ENCODE peak calls at places on chromosomes 6 and 20, in four cellular contexts. A is PC-3, I is neural progenitor cell, S is SK-N-SH. T is an unnamed sample. For H3K4me1, the result is how much of the 10 kb centered on the place peaks cover.

GRCh38 chr20:58113706-58114105 is 114.7 kb downstream of the ANKRD60 start:
- DNase-seq in A (no peak), I (no peak), S (no peak), T (no peak)

GRCh38 chr6:17167327-17167979 is 65.6 kb downstream of the STMND1 start:
- DNase-seq in A (peak), I (peak), S (peak), T (peak)

GRCh38 chr6:3568396-3569082 is 111.7 kb upstream of the SLC22A23 start:
- DNase-seq in A (no peak), I (peak), S (peak), T (no peak)

GRCh38 chr20:41279546-41280225 is 37.8 kb downstream of the ZHX3 start:
- DNase-seq in A (no peak), I (no peak), S (no peak), T (no peak)

GRCh38 chr6:2945069-2945452 is 26.3 kb downstream of the SERPINB6 start:
- DNase-seq in A (no peak), I (no peak), S (no peak), T (no peak)

GRCh38 chr6:149454405-149454848 is 30.4 kb downstream of the ZC3H12D start:
- DNase-seq in A (peak), I (no peak), S (peak), T (peak)

GRCh38 chr20:62190639-62191411 is 8.0 kb downstream of the MTG2 start:
- DNase-seq in A (no peak), I (no peak), S (no peak), T (no peak)

GRCh38 chr6:85923013-85923430 is 280.3 kb upstream of the SYNCRIP start:
- DNase-seq in A (peak), I (peak), S (peak), T (peak)

GRCh38 chr6:78770766-78771165 is 96.6 kb upstream of the IRAK1BP1 start:
- DNase-seq in A (peak), I (no peak), S (no peak), T (no peak)

GRCh38 chr6:166757226-166758135 is 130.4 kb upstream of the RPS6KA2 start:
- DNase-seq in A (no peak), I (peak), S (peak), T (peak)

GRCh38 chr6:74891358-74891811 is 314.5 kb downstream of the COL12A1 start:
- DNase-seq in A (no peak), I (no peak), S (no peak), T (no peak)

GRCh38 chr20:32975698-32976674 is 28.2 kb downstream of the SUN5 start:
- DNase-seq in A (no peak), I (no peak), S (no peak), T (no peak)

GRCh38 chr20:53408728-53409157 is 184.9 kb downstream of the ZNF217 start:
- DNase-seq in A (no peak), I (no peak), S (no peak), T (no peak)

GRCh38 chr6:130946076-130946475 is 117.0 kb downstream of the EPB41L2 start:
- DNase-seq in A (peak), I (no peak), S (no peak), T (peak)

GRCh38 chr20:55893031-55893430 is 112.3 kb downstream of the CBLN4 start:
- DNase-seq in A (peak), I (no peak), S (no peak), T (no peak)

GRCh38 chr6:48764261-48764660 is 653.3 kb upstream of the PTCHD4 start:
- DNase-seq in A (no peak), I (no peak), S (no peak), T (no peak)

GRCh38 chr6:48766349-48766748 is 655.4 kb upstream of the PTCHD4 start:
- DNase-seq in A (peak), I (no peak), S (no peak), T (peak)

GRCh38 chr6:48765352-48765961 is 654.5 kb upstream of the PTCHD4 start:
- DNase-seq in A (peak), I (peak), S (peak), T (peak)
- TF ChIP-seq CTCF in A (peak), I (peak), S (peak), T (peak)

DNA sequence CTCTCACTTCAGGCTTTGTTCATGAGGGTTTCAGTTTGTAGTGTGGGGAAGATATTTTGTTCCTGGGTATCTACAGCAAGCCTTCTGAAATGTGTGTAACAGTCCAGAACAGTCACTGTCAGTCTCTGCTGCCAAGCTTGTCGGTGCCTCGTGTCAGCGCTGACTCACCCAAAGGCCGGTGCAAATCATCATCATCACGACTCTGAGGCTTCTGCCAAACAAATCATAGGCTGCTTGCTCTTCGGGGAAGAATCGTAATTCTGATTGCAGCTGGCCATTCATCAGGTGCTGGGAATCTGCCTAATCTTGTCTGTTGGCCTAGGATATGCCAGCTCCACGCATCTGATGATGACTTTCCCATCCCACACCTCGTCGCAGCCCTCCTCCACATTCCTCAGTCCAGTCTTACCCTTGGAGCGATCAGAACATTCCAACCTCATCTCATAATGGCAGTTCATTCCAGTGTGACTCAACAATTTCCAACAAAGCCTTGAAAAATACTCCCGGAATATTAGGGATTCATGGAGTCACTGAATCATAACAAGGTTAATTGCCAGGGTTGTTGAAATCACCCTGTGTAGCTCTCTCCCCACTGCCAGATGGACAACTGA is 40.9 kb downstream of the ALDH8A1 start:
- DNase-seq in A (peak), I (no peak), S (no peak), T (peak)
- H3K9ac ChIP-seq in A (peak), I (no peak), S (peak), T (peak)

GRCh38 chr20:45346851-45347250 is 1.4 kb downstream of the SDC4 start:
- DNase-seq in A (peak), I (no peak), S (no peak), T (no peak)

GRCh38 chr20:45347936-45348809 is at the start of gene SDC4:
- DNase-seq in A (peak), I (peak), S (peak), T (peak)

GRCh38 chr20:45347297-45347935 is 808 bp downstream of the SDC4 start:
- DNase-seq in A (no peak), I (no peak), S (peak), T (no peak)

GRCh38 chr20:45345104-45345936 is 2.9 kb downstream of the SDC4 start:
- DNase-seq in A (peak), I (no peak), S (no peak), T (no peak)

DNA sequence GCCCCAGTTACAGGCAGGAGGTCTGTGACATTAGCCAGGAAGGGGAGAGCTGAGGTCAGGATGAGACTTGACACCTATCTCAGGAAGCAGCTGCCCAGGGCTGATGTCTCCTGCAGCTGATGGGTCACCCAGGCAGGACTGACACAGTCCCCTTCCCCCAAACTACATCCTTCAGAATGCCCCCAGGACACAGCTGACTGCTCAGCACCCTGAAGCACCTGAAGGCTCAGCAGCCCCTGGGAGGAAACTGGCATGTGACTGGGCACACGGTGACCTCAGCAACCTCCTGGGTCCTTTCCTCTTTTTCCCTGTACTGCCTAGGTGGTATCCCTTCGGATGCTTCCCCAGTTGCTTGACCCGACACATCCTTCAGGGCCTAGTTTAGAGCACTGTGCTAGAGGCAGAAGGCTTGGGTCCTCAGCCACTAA is 1.9 kb downstream of the SDC4 start:
- DNase-seq in A (peak), I (no peak), S (no peak), T (no peak)
- H3K4me1 ChIP-seq in A (half or more), I (half or more), S (half or more), T (half or more)

GRCh38 chr20:1178103-1178502 is 6.7 kb downstream of the TMEM74B start:
- DNase-seq in A (no peak), I (no peak), S (no peak), T (no peak)

GRCh38 chr20:1174787-1175186 is 10.0 kb downstream of the TMEM74B start:
- DNase-seq in A (no peak), I (no peak), S (no peak), T (no peak)

GRCh38 chr20:1178623-1179022 is 6.2 kb downstream of the TMEM74B start:
- DNase-seq in A (no peak), I (no peak), S (no peak), T (no peak)

GRCh38 chr20:1180949-1181348 is 3.8 kb downstream of the TMEM74B start:
- DNase-seq in A (no peak), I (no peak), S (no peak), T (no peak)

DNA sequence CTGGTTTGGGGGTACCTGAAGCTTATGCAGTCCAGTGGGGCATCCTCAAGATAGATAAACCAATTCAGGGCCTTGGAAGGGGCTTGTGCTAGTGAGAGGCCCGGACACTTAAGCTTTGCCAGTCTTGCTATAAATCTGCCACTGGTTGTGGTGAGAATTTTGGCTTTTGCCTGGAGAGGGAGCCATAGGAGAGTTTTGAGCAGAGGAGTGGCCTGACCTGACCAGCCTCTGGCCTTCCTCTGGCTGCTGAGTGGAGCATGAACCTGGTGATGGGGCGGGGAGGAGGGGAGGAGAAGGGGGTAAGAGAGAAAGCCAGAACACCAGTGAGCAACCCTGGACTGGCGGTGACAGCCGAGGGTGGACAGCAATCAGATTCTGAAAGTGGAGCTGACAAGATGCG is 7.1 kb downstream of the TMEM74B start:
- DNase-seq in A (peak), I (peak), S (peak), T (no peak)
- TF ChIP-seq CTCF in A (peak), I (peak), S (peak), T (no peak)